ENCODE peak calls at places on chromosomes 7 and 10, in seven cellular contexts. F is stomach, P is prostate gland, O is Panc1, X is HL-60, R is transverse colon, W is spleen. J is an unnamed sample.

GRCh38 chr7:43199333-43199732 is 86.9 kb downstream of the HECW1 start:
- DNase-seq in F (no peak), P (no peak), O (no peak), X (no peak), R (no peak), W (no peak), J (no peak)

GRCh38 chr7:89002942-89003618 is 207.5 kb upstream of the TEX47 start:
- DNase-seq in F (no peak), P (no peak), O (no peak), X (no peak), R (no peak), W (no peak), J (no peak)

GRCh38 chr7:158497627-158498026 is 90.0 kb downstream of the PTPRN2 start:
- DNase-seq in F (no peak), P (no peak), O (no peak), X (no peak), R (no peak), W (no peak), J (no peak)

GRCh38 chr10:13337128-13337826 is 10.8 kb downstream of the SEPHS1 start:
- DNase-seq in F (no peak), P (no peak), O (no peak), X (no peak), R (no peak), W (no peak), J (no peak)

GRCh38 chr10:86085136-86085535 is 281.5 kb downstream of the GRID1 start:
- DNase-seq in F (peak; percentile 24), P (no peak), O (no peak), X (no peak), R (no peak), W (peak; percentile 66), J (no peak)

GRCh38 chr7:147013820-147014219 is 897.2 kb downstream of the CNTNAP2 start:
- DNase-seq in F (no peak), P (no peak), O (no peak), X (no peak), R (no peak), W (no peak), J (no peak)

GRCh38 chr7:36301914-36302771 is 87.5 kb upstream of the ANLN start:
- DNase-seq in F (peak; percentile 7), P (no peak), O (no peak), X (no peak), R (no peak), W (no peak), J (no peak)

GRCh38 chr7:114956702-114957101 is 34.8 kb downstream of the MDFIC start:
- DNase-seq in F (no peak), P (no peak), O (no peak), X (no peak), R (no peak), W (no peak), J (no peak)

GRCh38 chr10:110498982-110499795 is 1.5 kb downstream of the DUSP5 start:
- DNase-seq in F (peak; percentile 46), P (no peak), O (no peak), X (peak; percentile 37), R (peak; percentile 64), W (peak; percentile 78), J (no peak)

GRCh38 chr10:119316002-119316358 is 108.6 kb downstream of the GRK5 start:
- DNase-seq in F (no peak), P (no peak), O (no peak), X (no peak), R (no peak), W (no peak), J (no peak)

GRCh38 chr10:119314486-119314885 is 107.1 kb downstream of the GRK5 start:
- DNase-seq in F (no peak), P (no peak), O (no peak), X (no peak), R (no peak), W (no peak), J (no peak)

GRCh38 chr10:119314061-119314460 is 106.7 kb downstream of the GRK5 start:
- DNase-seq in F (no peak), P (no peak), O (no peak), X (no peak), R (no peak), W (no peak), J (no peak)

GRCh38 chr10:119316729-119317097 is 109.3 kb downstream of the GRK5 start:
- DNase-seq in F (no peak), P (no peak), O (no peak), X (no peak), R (no peak), W (no peak), J (no peak)

GRCh38 chr10:119315128-119316001 is 108.0 kb downstream of the GRK5 start:
- DNase-seq in F (no peak), P (no peak), O (peak; percentile 85), X (peak; percentile 64), R (peak; percentile 45), W (no peak), J (no peak)
- TF ChIP-seq POLR2AphosphoS5 in F (no peak), P (no peak), O (no peak), X (no peak), R (no peak), W (no peak), J (no peak)

GRCh38 chr10:77633376-77633775 is 4.2 kb downstream of the KCNMA1 start:
- DNase-seq in F (no peak), P (no peak), O (no peak), X (no peak), R (no peak), W (no peak), J (no peak)

GRCh38 chr10:77636286-77636966 is 1.2 kb downstream of the KCNMA1 start:
- DNase-seq in F (no peak), P (no peak), O (no peak), X (no peak), R (no peak), W (no peak), J (no peak)

GRCh38 chr10:77636967-77637473 is 588 bp downstream of the KCNMA1 start:
- DNase-seq in F (no peak), P (no peak), O (no peak), X (no peak), R (no peak), W (peak; percentile 80), J (no peak)

GRCh38 chr10:77635402-77636227 is 2.0 kb downstream of the KCNMA1 start:
- DNase-seq in F (no peak), P (no peak), O (no peak), X (no peak), R (no peak), W (no peak), J (no peak)

GRCh38 chr10:77634939-77635338 is 2.7 kb downstream of the KCNMA1 start:
- DNase-seq in F (no peak), P (no peak), O (no peak), X (no peak), R (no peak), W (no peak), J (no peak)
- H3K27ac ChIP-seq in F (no peak overlapping the region), P (peak overlapping the region; percentile 61), O (peak overlapping the region; percentile 91), X (no peak overlapping the region), R (peak overlapping the region; percentile 80), W (no peak overlapping the region), J (no peak overlapping the region)

DNA sequence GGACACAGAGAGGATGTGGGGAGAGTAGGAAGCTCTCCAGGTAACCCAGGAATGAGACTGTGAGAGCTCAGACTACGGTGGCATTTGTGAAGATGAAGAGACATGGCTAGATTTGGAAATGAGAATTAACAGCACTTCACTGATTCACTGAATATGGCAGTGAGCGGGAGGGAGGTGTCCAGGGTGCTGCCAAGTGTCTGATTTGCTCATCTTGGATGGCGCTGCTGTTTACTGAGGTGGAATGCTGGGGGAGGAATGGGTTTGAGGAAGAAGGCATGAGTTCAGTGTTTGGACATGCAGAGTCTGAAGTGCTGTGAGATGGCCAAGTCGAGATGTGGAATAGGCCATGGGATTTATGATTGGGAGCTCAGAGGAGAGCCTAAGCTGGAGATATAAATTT is 437.1 kb upstream of the NPVF start:
- DNase-seq in F (no peak), P (peak; percentile 71), O (no peak), X (no peak), R (peak; percentile 25), W (no peak), J (no peak)
- TF ChIP-seq POLR2AphosphoS5 in F (peak; percentile 56), P (peak; percentile 76), O (no peak), X (no peak), R (peak; percentile 67), W (no peak), J (no peak)

GRCh38 chr7:80153446-80153845 is 18.8 kb downstream of the GNAI1 start:
- DNase-seq in F (no peak), P (no peak), O (no peak), X (no peak), R (no peak), W (no peak), J (no peak)
- H3K27ac ChIP-seq in F (no peak overlapping the region), P (no peak overlapping the region), O (no peak overlapping the region), X (no peak overlapping the region), R (no peak overlapping the region), W (no peak overlapping the region), J (no peak overlapping the region)

DNA sequence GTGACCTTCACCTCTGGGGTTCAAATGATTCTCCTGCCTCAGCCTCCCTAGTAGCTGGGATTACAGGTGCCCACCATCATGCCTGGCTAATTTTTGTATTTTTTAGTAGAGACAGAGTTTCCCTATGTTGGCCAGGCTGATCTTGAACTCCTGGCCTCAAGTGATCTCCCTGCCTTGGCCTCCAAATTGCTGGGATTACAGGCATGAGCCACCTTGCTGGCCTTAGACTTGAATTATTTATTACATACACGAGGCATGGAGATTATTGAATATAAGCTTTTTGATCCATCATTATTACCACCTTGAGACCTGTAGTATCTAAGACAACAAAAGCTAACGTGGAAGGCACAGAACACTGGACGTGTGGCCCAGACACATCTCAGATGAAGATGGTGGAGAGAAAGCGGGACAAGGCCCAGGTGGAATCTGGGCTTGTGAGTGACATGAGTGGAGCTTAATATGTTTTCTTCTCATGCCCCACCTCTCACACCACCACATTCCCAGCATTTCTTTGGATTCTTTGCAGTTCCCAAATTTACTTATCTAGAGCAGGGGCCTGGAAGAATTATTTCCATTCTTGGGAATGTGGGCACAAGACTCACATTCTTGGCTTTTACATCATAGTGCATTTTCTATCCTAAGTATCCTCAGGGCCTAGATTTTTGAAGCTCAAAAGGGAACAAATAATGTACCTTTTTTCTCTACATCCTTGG is 76.6 kb downstream of the SUGCT start:
- DNase-seq in F (no peak), P (no peak), O (no peak), X (no peak), R (no peak), W (no peak), J (no peak)
- TF ChIP-seq POLR2AphosphoS5 in F (no peak), P (no peak), O (no peak), X (no peak), R (no peak), W (no peak), J (no peak)

J was measured in breast epithelium.